ENCODE peak calls at places on chromosomes 4 and X, in seven cellular contexts. B, I, E, K, A, N and P are unnamed samples.

GRCh38 chrX:68833855-68834331 is 5.1 kb downstream of the EFNB1 start:
- DNase-seq in B (no peak), E (no peak), I (no peak), K (no peak), A (no peak), N (no peak), P (peak)

GRCh38 chr4:2305766-2306501 is 44.0 kb upstream of the MXD4 start:
- DNase-seq in I (no peak), K (no peak), N (peak), E (peak), B (no peak), A (no peak), P (no peak)

GRCh38 chr4:99248714-99249113 is 29.7 kb upstream of the ADH6 start:
- DNase-seq in B (no peak), N (no peak), K (no peak), A (no peak), I (no peak), E (peak), P (no peak)

GRCh38 chrX:10486373-10486772 is 134.0 kb downstream of the MID1 start:
- DNase-seq in B (no peak), A (no peak), E (peak), I (no peak), N (no peak), K (no peak), P (no peak)

GRCh38 chrX:154115071-154115470 is 17.6 kb upstream of the MECP2 start:
- DNase-seq in A (no peak), N (no peak), B (no peak), E (no peak), K (no peak), I (no peak), P (no peak)

GRCh38 chrX:15349046-15349445 is 13.7 kb upstream of the PIGA start:
- DNase-seq in K (peak), E (peak), A (peak), I (peak), N (peak), B (peak), P (peak)

GRCh38 chr4:133151301-133151680 is 2.2 kb downstream of the PCDH10 start:
- DNase-seq in E (no peak), K (peak), I (peak), B (no peak), A (peak), N (no peak), P (no peak)

GRCh38 chr4:156194896-156195295 is 241.2 kb upstream of the CTSO start:
- DNase-seq in A (no peak), I (no peak), E (peak), N (no peak), B (no peak), K (no peak), P (no peak)

GRCh38 chrX:48833531-48834138 is 1.8 kb downstream of the PCSK1N start:
- DNase-seq in N (no peak), K (no peak), E (no peak), B (no peak), I (no peak), A (no peak), P (no peak)

GRCh38 chr4:167025651-167026050 is 208.6 kb downstream of the SPOCK3 start:
- DNase-seq in N (no peak), I (no peak), B (no peak), K (no peak), E (peak), A (no peak), P (no peak)

GRCh38 chr4:181939199-181939945 is 303.8 kb upstream of the TENM3 start:
- DNase-seq in A (no peak), N (no peak), I (no peak), B (no peak), K (peak), E (peak), P (no peak)

GRCh38 chr4:6962211-6963041 is 52.8 kb downstream of the TBC1D14 start:
- DNase-seq in K (peak), E (no peak), N (no peak), B (no peak), A (peak), I (no peak), P (peak)

GRCh38 chr4:156581282-156581681 is 390.3 kb downstream of the PDGFC start:
- DNase-seq in K (no peak), B (no peak), N (no peak), I (no peak), A (no peak), E (no peak), P (no peak)

GRCh38 chr4:41613782-41614181 is 75.8 kb downstream of the LIMCH1 start:
- DNase-seq in I (no peak), A (no peak), B (no peak), N (no peak), E (no peak), K (no peak), P (no peak)

GRCh38 chrX:69507500-69507789 is 3.3 kb downstream of the NALF2 start:
- DNase-seq in A (no peak), I (no peak), B (no peak), E (no peak), K (no peak), N (no peak), P (no peak)

GRCh38 chrX:42127563-42127962 is 204.2 kb upstream of the CASK start:
- DNase-seq in E (no peak), I (no peak), N (no peak), B (no peak), A (no peak), K (no peak), P (no peak)

GRCh38 chrX:23742174-23742692 is 843 bp downstream of the ACOT9 start:
- DNase-seq in I (no peak), E (peak), A (peak), K (peak), B (peak), N (peak), P (no peak)

GRCh38 chr4:71268156-71268555 is 70.7 kb upstream of the SLC4A4 start:
- DNase-seq in I (no peak), B (no peak), E (no peak), K (no peak), N (no peak), A (no peak), P (no peak)

GRCh38 chr4:1009647-1010521 is 1.5 kb upstream of the FGFRL1 start:
- DNase-seq in A (peak), I (peak), N (no peak), K (peak), E (peak), B (no peak), P (peak)

GRCh38 chr4:158678767-158679166 is 6.7 kb downstream of the ETFDH start:
- DNase-seq in A (no peak), I (no peak), B (no peak), E (no peak), N (no peak), K (no peak), P (no peak)

GRCh38 chrX:44003975-44004374 is 30.8 kb upstream of the NDP start:
- DNase-seq in E (peak), I (no peak), N (no peak), K (no peak), A (no peak), B (no peak), P (no peak)

GRCh38 chr4:90845777-90846176 is 718.6 kb downstream of the CCSER1 start:
- DNase-seq in K (no peak), B (no peak), N (peak), E (peak), I (no peak), A (no peak), P (no peak)

GRCh38 chr4:1295405-1296055 is 5.8 kb downstream of the MAEA start:
- DNase-seq in I (no peak), E (no peak), K (no peak), N (no peak), B (no peak), A (no peak), P (no peak)

GRCh38 chrX:110561036-110561435 is 202.4 kb downstream of the RTL9 start:
- DNase-seq in B (no peak), K (no peak), I (no peak), N (no peak), E (peak), A (no peak), P (no peak)

GRCh38 chr4:147933316-147933715 is 201.4 kb downstream of the ARHGAP10 start:
- DNase-seq in N (no peak), B (no peak), K (peak), I (peak), E (peak), A (no peak), P (no peak)
- TF ChIP-seq CTCF in N (no peak), B (peak), K (peak), I (no peak), E (peak), A (no peak), P (peak)

DNA sequence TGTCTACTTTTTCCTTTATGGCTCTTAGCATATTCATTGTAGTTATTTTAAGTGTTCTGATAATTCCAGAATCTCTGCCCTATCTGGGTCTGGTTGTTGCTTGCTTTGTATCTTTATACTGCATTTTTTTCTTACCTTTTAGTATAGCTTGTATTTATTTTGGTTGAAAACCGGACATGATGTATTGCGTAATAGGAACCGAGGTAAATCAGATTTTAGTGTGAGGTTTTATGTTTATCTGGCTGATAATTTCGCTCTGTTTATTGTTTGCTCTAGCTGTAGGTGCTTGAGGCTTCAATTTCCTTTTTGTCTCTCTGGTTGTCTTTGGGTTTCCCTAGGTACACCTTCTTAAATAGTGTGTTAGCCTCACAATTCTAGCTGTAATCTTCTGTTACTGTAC is 263.8 kb upstream of the LCORL start:
- DNase-seq in K (no peak), N (no peak), A (no peak), I (no peak), B (no peak), E (no peak), P (no peak)
- TF ChIP-seq CTCF in K (no peak), N (no peak), A (no peak), I (no peak), B (no peak), E (no peak), P (no peak)

GRCh38 chr4:12409507-12410190 is 981.0 kb upstream of the HS3ST1 start:
- DNase-seq in E (peak), B (no peak), K (no peak), A (no peak), I (no peak), N (peak), P (no peak)
- TF ChIP-seq CTCF in E (peak), B (no peak), K (no peak), A (no peak), I (no peak), N (peak), P (no peak)

GRCh38 chr4:4860803-4861591 is 1.5 kb downstream of the MSX1 start:
- DNase-seq in E (peak), I (peak), N (no peak), B (no peak), A (peak), K (peak), P (no peak)
- TF ChIP-seq CTCF in E (no peak), I (no peak), N (no peak), B (peak), A (no peak), K (no peak), P (no peak)

DNA sequence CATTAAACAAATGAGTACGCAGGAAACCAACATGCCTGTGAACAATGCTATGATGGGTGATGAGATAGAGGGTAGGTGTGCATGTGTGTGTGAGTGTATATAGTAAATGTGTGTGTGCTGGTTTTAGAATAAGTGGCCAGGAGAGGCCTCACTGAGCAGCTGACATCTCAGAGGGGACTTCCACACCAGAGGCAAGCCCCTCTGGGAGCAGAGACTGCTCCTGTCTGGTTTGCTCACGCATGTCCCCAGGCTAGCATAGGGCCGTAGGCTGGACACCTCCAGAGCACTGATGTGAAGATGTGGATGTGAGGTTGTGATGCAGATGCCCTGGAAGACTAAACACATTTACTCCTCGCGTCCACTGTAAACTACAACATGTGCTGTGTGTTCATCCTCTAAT is 104.5 kb downstream of the DRD5 start:
- DNase-seq in I (no peak), N (no peak), K (no peak), A (no peak), B (no peak), E (no peak), P (no peak)
- TF ChIP-seq CTCF in I (no peak), N (no peak), K (no peak), A (no peak), B (no peak), E (no peak), P (no peak)

GRCh38 chr4:146023334-146023967 is 84.8 kb upstream of the ZNF827 start:
- DNase-seq in B (no peak), A (no peak), N (peak), I (no peak), K (no peak), E (no peak), P (peak)

GRCh38 chr4:146032234-146032860 is 93.7 kb upstream of the ZNF827 start:
- DNase-seq in B (no peak), K (no peak), E (no peak), I (no peak), N (no peak), A (no peak), P (no peak)

GRCh38 chr4:146029939-146030710 is 91.5 kb upstream of the ZNF827 start:
- DNase-seq in A (peak), B (no peak), I (no peak), E (no peak), K (no peak), N (no peak), P (peak)

GRCh38 chr4:146033149-146033548 is 94.5 kb upstream of the ZNF827 start:
- DNase-seq in B (no peak), K (no peak), I (no peak), A (peak), E (no peak), N (no peak), P (peak)

GRCh38 chr4:146029147-146029546 is 90.5 kb upstream of the ZNF827 start:
- DNase-seq in A (no peak), N (no peak), I (no peak), E (peak), B (no peak), K (no peak), P (no peak)
- TF ChIP-seq CTCF in A (no peak), N (no peak), I (no peak), E (no peak), B (no peak), K (no peak), P (no peak)

DNA sequence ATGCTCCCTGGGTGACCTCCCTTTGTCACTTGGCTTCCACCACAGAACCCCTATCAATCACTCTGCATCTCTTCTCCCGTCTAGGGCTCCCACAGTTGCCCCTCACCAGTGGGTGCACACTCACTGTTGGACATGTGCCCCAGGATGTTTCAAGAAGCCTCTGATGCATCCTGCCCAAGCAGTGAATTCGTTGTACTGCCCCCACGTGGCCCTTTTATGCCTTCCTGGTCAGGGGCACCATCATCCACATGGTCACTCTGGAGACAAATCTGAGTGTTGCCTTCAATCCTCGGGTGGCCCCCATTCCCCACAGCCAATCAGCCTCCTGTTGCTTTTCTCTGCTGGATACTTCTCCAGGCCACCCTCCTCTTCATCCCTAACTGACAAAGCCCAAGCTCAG is 12.2 kb downstream of the ITIH6 start:
- DNase-seq in I (peak), A (peak), B (no peak), N (no peak), E (peak), K (peak), P (no peak)
- TF ChIP-seq CTCF in I (no peak), A (no peak), B (peak), N (peak), E (peak), K (peak), P (peak)

GRCh38 chr4:184506527-184507121 is 32.3 kb upstream of the IRF2 start:
- DNase-seq in B (no peak), K (no peak), I (peak), E (peak), N (peak), A (peak), P (peak)
- TF ChIP-seq CTCF in B (no peak), K (peak), I (no peak), E (peak), N (peak), A (no peak), P (no peak)